ENCODE peak calls at places on chromosome 1, in seven cellular contexts. B is EL; Q is activated CD8-positive, alpha-beta memory T cell treated with anti-CD3 and anti-CD28 coated beads for 24 hours; X is ACHN; D is NCI-H1694 treated with DMSO at 0.1 percent for 48 hours; C is ELR; L is NCI-H2029. T is an unnamed sample.
A peak's percentile ranks its signal among the peaks of the same experiment; 100 is the strongest.

GRCh38 chr1:178946416-178946815 is 75.5 kb upstream of the ANGPTL1 start:
- DNase-seq in B (no peak), D (no peak), X (no peak), C (no peak), Q (peak; percentile 26), L (no peak), T (no peak)

GRCh38 chr1:221087919-221088318 is 208.7 kb downstream of the HLX start:
- DNase-seq in L (no peak), C (peak; percentile 81), Q (no peak), D (no peak), X (no peak), B (peak; percentile 52), T (no peak)

GRCh38 chr1:99745684-99746083 is 20.8 kb downstream of the FRRS1 start:
- DNase-seq in Q (no peak), C (no peak), X (no peak), D (no peak), B (no peak), L (no peak), T (no peak)

GRCh38 chr1:206682111-206682510 is 2.6 kb upstream of the MAPKAPK2 start:
- DNase-seq in L (no peak), Q (no peak), D (no peak), B (no peak), C (no peak), X (no peak), T (no peak)

GRCh38 chr1:77371396-77371795 is 89.6 kb downstream of the AK5 start:
- DNase-seq in L (no peak), C (peak; percentile 73), X (peak; percentile 87), D (no peak), B (peak; percentile 56), Q (no peak), T (no peak)

GRCh38 chr1:84913025-84913892 is 20.3 kb upstream of the LPAR3 start:
- DNase-seq in D (no peak), Q (no peak), C (no peak), L (peak; percentile 14), X (peak; percentile 76), B (peak; percentile 13), T (peak; percentile 23)

GRCh38 chr1:1264868-1265272 is 8.8 kb downstream of the UBE2J2 start:
- DNase-seq in Q (no peak), B (peak; percentile 100), D (no peak), X (peak; percentile 80), L (no peak), C (peak; percentile 100), T (peak; percentile 55)

GRCh38 chr1:12434174-12434573 is 183.8 kb downstream of the DHRS3 start:
- DNase-seq in C (peak; percentile 80), L (no peak), Q (peak; percentile 80), D (no peak), X (peak; percentile 46), B (peak; percentile 79), T (peak; percentile 68)

GRCh38 chr1:229127301-229127700 is 143.6 kb upstream of the RAB4A start:
- DNase-seq in B (peak; percentile 29), X (peak; percentile 6), L (no peak), C (peak; percentile 51), D (no peak), Q (no peak), T (peak; percentile 58)

GRCh38 chr1:21773585-21773984 is 9.4 kb downstream of the USP48 start:
- DNase-seq in X (no peak), C (no peak), L (no peak), Q (no peak), B (no peak), D (no peak), T (peak; percentile 31)

GRCh38 chr1:154747841-154748766 is 122.0 kb downstream of the KCNN3 start:
- DNase-seq in B (no peak), Q (peak; percentile 79), C (no peak), D (peak; percentile 90), L (no peak), X (no peak), T (peak; percentile 72)

GRCh38 chr1:151693057-151693651 is 23.4 kb downstream of the CELF3 start:
- DNase-seq in X (peak; percentile 61), B (peak; percentile 26), D (peak; percentile 77), L (no peak), C (peak; percentile 60), Q (no peak), T (peak; percentile 51)

GRCh38 chr1:201656670-201657032 is 117.7 kb downstream of the NAV1 start:
- DNase-seq in D (peak; percentile 79), Q (no peak), C (no peak), L (peak; percentile 54), B (peak; percentile 50), X (no peak), T (no peak)

GRCh38 chr1:33228935-33229487 is 27.3 kb upstream of the ZNF362 start:
- DNase-seq in Q (no peak), L (no peak), X (no peak), C (peak; percentile 51), D (peak; percentile 88), B (peak; percentile 86), T (no peak)

GRCh38 chr1:21139601-21140000 is 37.1 kb downstream of the EIF4G3 start:
- DNase-seq in L (peak; percentile 34), Q (no peak), C (no peak), X (no peak), B (no peak), D (no peak), T (no peak)

GRCh38 chr1:71400050-71400449 is 319.2 kb upstream of the ZRANB2 start:
- DNase-seq in B (no peak), D (no peak), Q (no peak), X (no peak), L (no peak), C (no peak), T (no peak)

GRCh38 chr1:165666152-165666551 is 32.2 kb downstream of the ALDH9A1 start:
- DNase-seq in B (no peak), L (no peak), D (no peak), C (no peak), Q (no peak), X (no peak), T (peak; percentile 8)

GRCh38 chr1:38208720-38209632 is 162.4 kb upstream of the POU3F1 start:
- DNase-seq in B (no peak), X (no peak), L (no peak), Q (peak; percentile 43), D (peak; percentile 39), C (no peak), T (no peak)

GRCh38 chr1:183318433-183318832 is 99.7 kb downstream of the NMNAT2 start:
- DNase-seq in C (peak; percentile 87), D (no peak), X (peak; percentile 54), L (no peak), B (peak; percentile 89), Q (no peak), T (peak; percentile 23)

GRCh38 chr1:112488141-112488540 is 20.6 kb upstream of the WNT2B start:
- DNase-seq in Q (no peak), C (no peak), D (no peak), L (no peak), B (no peak), X (no peak), T (no peak)

GRCh38 chr1:172322219-172323061 is 98.0 kb upstream of the C1orf105 start:
- DNase-seq in D (peak; percentile 67), C (peak; percentile 89), Q (no peak), X (peak; percentile 72), B (peak; percentile 96), L (no peak), T (no peak)

GRCh38 chr1:10399487-10399917 is 638 bp downstream of the PGD start:
- DNase-seq in Q (no peak), L (no peak), X (peak; percentile 49), C (peak; percentile 69), B (peak; percentile 60), D (no peak), T (peak; percentile 39)

GRCh38 chr1:217770895-217771294 is 139.8 kb downstream of the SPATA17 start:
- DNase-seq in C (no peak), X (no peak), Q (no peak), B (no peak), D (no peak), L (no peak), T (no peak)

GRCh38 chr1:212440419-212440818 is 7.7 kb downstream of the NENF start:
- DNase-seq in B (no peak), D (no peak), Q (no peak), X (no peak), C (no peak), L (no peak), T (no peak)

GRCh38 chr1:65147424-65148177 is 402 bp upstream of the AK4 start:
- DNase-seq in X (peak; percentile 49), B (peak; percentile 57), D (no peak), C (peak; percentile 39), L (peak; percentile 38), Q (peak; percentile 77), T (peak; percentile 69)

GRCh38 chr1:84884671-84885389 is 8.2 kb downstream of the LPAR3 start:
- DNase-seq in D (no peak), L (no peak), X (no peak), B (peak; percentile 47), C (peak; percentile 26), Q (no peak), T (no peak)

GRCh38 chr1:185789846-185790735 is 55.9 kb downstream of the HMCN1 start:
- DNase-seq in Q (no peak), X (no peak), D (no peak), L (no peak), C (no peak), B (no peak), T (no peak)

GRCh38 chr1:98660941-98661543 is 479 bp upstream of the SNX7 start:
- DNase-seq in D (no peak), Q (no peak), X (no peak), B (no peak), C (peak; percentile 10), L (no peak), T (no peak)

GRCh38 chr1:233025156-233025555 is 74.7 kb downstream of the NTPCR start:
- DNase-seq in Q (no peak), X (peak; percentile 23), C (peak; percentile 37), L (peak; percentile 9), B (peak; percentile 30), D (peak; percentile 2), T (peak; percentile 54)

GRCh38 chr1:22849770-22850169 is 122.9 kb downstream of the LACTBL1 start:
- DNase-seq in L (no peak), D (no peak), X (no peak), C (no peak), Q (no peak), B (no peak), T (no peak)

GRCh38 chr1:94336991-94337390 is 81.2 kb upstream of the ABCD3 start:
- DNase-seq in Q (no peak), X (no peak), D (no peak), C (no peak), L (no peak), B (no peak), T (no peak)

GRCh38 chr1:192580351-192580962 is 4.9 kb downstream of the RGS1 start:
- DNase-seq in Q (no peak), B (peak; percentile 55), C (peak; percentile 75), D (no peak), X (peak; percentile 67), L (no peak), T (peak; percentile 53)

GRCh38 chr1:37931148-37931492 is 15.7 kb downstream of the INPP5B start:
- DNase-seq in C (no peak), X (no peak), L (no peak), Q (no peak), D (no peak), B (no peak), T (no peak)

GRCh38 chr1:203121186-203122015 is 6.1 kb upstream of the ADORA1 start:
- DNase-seq in D (no peak), Q (peak; percentile 37), L (no peak), B (no peak), X (no peak), C (no peak), T (peak; percentile 75)

GRCh38 chr1:18160290-18160942 is 52.8 kb downstream of the IGSF21 start:
- DNase-seq in C (no peak), L (no peak), X (no peak), B (no peak), D (no peak), Q (no peak), T (peak; percentile 79)

GRCh38 chr1:154741327-154741726 is 128.8 kb downstream of the KCNN3 start:
- DNase-seq in Q (no peak), C (peak; percentile 17), D (no peak), L (no peak), X (no peak), B (peak; percentile 27), T (no peak)

GRCh38 chr1:246306415-246307037 is 200.6 kb downstream of the SMYD3 start:
- DNase-seq in Q (no peak), D (no peak), L (no peak), B (no peak), C (no peak), X (no peak), T (peak; percentile 40)

T was measured in KBM-7.